ENCODE peak calls at places on chromosome 13, in six cellular contexts. V, W, G, F, M and N are unnamed samples.

GRCh38 chr13:113451951-113452421 is 1.3 kb downstream of the ADPRHL1 start:
- DNase-seq in F (no peak), V (no peak), W (no peak), M (no peak), G (no peak), N (no peak)

GRCh38 chr13:20388184-20388583 is 137.5 kb downstream of the CRYL1 start:
- DNase-seq in V (no peak), M (no peak), W (no peak), F (no peak), G (no peak), N (no peak)

GRCh38 chr13:95083758-95084157 is 217.5 kb downstream of the ABCC4 start:
- DNase-seq in G (peak), M (no peak), V (no peak), F (no peak), W (no peak), N (no peak)

GRCh38 chr13:95267662-95268369 is 33.4 kb downstream of the ABCC4 start:
- DNase-seq in G (peak), M (peak), F (no peak), W (peak), V (no peak), N (no peak)

GRCh38 chr13:93262729-93263128 is 36.1 kb downstream of the GPC6 start:
- DNase-seq in V (no peak), W (no peak), G (peak), F (no peak), M (no peak), N (no peak)

GRCh38 chr13:33119022-33119735 is 103.0 kb downstream of the KL start:
- DNase-seq in G (no peak), W (no peak), M (peak), V (no peak), F (no peak), N (no peak)

GRCh38 chr13:46168341-46168740 is 13.6 kb downstream of the LCP1 start:
- DNase-seq in F (no peak), G (no peak), V (no peak), W (no peak), M (no peak), N (no peak)

GRCh38 chr13:110334841-110335490 is 27.9 kb downstream of the COL4A2 start:
- DNase-seq in M (no peak), V (no peak), W (no peak), G (no peak), F (no peak), N (no peak)

GRCh38 chr13:43785681-43786471 is 896 bp downstream of the ENOX1 start:
- DNase-seq in V (peak), F (no peak), M (peak), W (peak), G (peak), N (no peak)

GRCh38 chr13:107284168-107284567 is 716.2 kb upstream of the ARGLU1 start:
- DNase-seq in W (no peak), M (peak), F (no peak), G (peak), V (no peak), N (no peak)